ENCODE peak calls at places on chromosomes 1 and 21, in eight cellular contexts. X is C1 segment of cervical spinal cord; I is effector memory CD8-positive, alpha-beta T cell; D is psoas muscle; H is ecto neural progenitor cell; U is SJSA1; W is SW480; Y is T-helper 2 cell. R is an unnamed sample.

GRCh38 chr1:246794261-246795093 is 70.3 kb downstream of the SCCPDH start:
- DNase-seq in U (no peak), I (no peak), W (peak), D (no peak), H (peak), Y (no peak), X (no peak), R (no peak)

GRCh38 chr1:212078826-212079225 is 43.3 kb downstream of the DTL start:
- DNase-seq in I (no peak), X (no peak), H (no peak), W (no peak), D (no peak), U (no peak), Y (no peak), R (no peak)

GRCh38 chr1:93061895-93062792 is 16.9 kb upstream of the MTF2 start:
- DNase-seq in X (no peak), I (peak), Y (peak), D (no peak), H (peak), U (no peak), W (peak), R (no peak)

GRCh38 chr1:67721112-67721511 is 36.1 kb downstream of the GADD45A start:
- DNase-seq in D (no peak), U (no peak), W (no peak), I (no peak), Y (no peak), X (no peak), H (no peak), R (no peak)

GRCh38 chr1:46440478-46440877 is 46.4 kb downstream of the FAAH start:
- DNase-seq in H (no peak), Y (no peak), W (no peak), X (no peak), I (no peak), D (no peak), U (no peak), R (no peak)

GRCh38 chr1:34002810-34003209 is 138.9 kb downstream of the HMGB4 start:
- DNase-seq in U (no peak), W (no peak), X (no peak), H (no peak), Y (no peak), I (no peak), D (no peak), R (no peak)

GRCh38 chr1:109167114-109167513 is 46.6 kb upstream of the SARS1 start:
- DNase-seq in D (no peak), H (no peak), X (no peak), I (no peak), W (no peak), Y (peak), U (no peak), R (no peak)

GRCh38 chr21:33844104-33844889 is 71.3 kb downstream of the ATP5PO start:
- DNase-seq in I (no peak), D (no peak), U (peak), X (no peak), W (no peak), Y (no peak), H (no peak), R (peak)

GRCh38 chr1:203557390-203557789 is 63.4 kb downstream of the OPTC start:
- DNase-seq in X (no peak), D (no peak), W (no peak), H (no peak), U (peak), Y (no peak), I (no peak), R (peak)

GRCh38 chr1:10291705-10292104 is 81.3 kb downstream of the KIF1B start:
- DNase-seq in W (no peak), I (no peak), Y (no peak), X (no peak), U (no peak), D (no peak), H (no peak), R (no peak)

GRCh38 chr1:41169066-41169798 is 72.9 kb downstream of the SCMH1 start:
- DNase-seq in H (no peak), I (no peak), U (no peak), W (no peak), X (no peak), Y (no peak), D (no peak), R (no peak)

GRCh38 chr1:97008226-97008625 is 286.6 kb downstream of the PTBP2 start:
- DNase-seq in I (no peak), H (no peak), X (no peak), Y (no peak), U (no peak), D (no peak), W (no peak), R (no peak)

GRCh38 chr1:203818399-203818798 is 23.0 kb downstream of the ZBED6 start:
- DNase-seq in Y (no peak), I (no peak), U (no peak), W (no peak), D (no peak), X (no peak), H (no peak), R (no peak)

GRCh38 chr1:91635763-91636162 is 135.1 kb downstream of the CDC7 start:
- DNase-seq in Y (no peak), W (no peak), I (no peak), X (no peak), H (no peak), U (no peak), D (no peak), R (no peak)

R was measured in sciatic nerve.